ENCODE peak calls at places on chromosome 15, in seven cellular contexts. O is cardiac muscle cell, S is keratinocyte, G is A673, Q is transverse colon, A is left lung, R is colonic mucosa. U is an unnamed sample. For H3K36me3, the result is how much of the 10 kb centered on the place peaks cover.

GRCh38 chr15:69459063-69459462 is 6.4 kb downstream of the RPLP1 start:
- DNase-seq in S (no peak), O (no peak), A (no peak), Q (no peak), R (no peak), G (no peak), U (no peak)

GRCh38 chr15:98853161-98853560 is 154.4 kb downstream of the PGPEP1L start:
- DNase-seq in A (peak), G (peak), R (peak), S (no peak), Q (peak), O (peak), U (peak)

GRCh38 chr15:71219101-71219500 is 103.8 kb downstream of the THSD4 start:
- DNase-seq in O (no peak), G (no peak), R (no peak), Q (no peak), A (no peak), S (no peak), U (no peak)

GRCh38 chr15:88649753-88650551 is 11.1 kb downstream of the ISG20 start:
- DNase-seq in O (peak), G (no peak), S (no peak), R (peak), A (no peak), Q (no peak), U (no peak)

GRCh38 chr15:85116925-85117646 is 135.4 kb downstream of the PDE8A start:
- DNase-seq in Q (no peak), R (no peak), G (no peak), S (no peak), A (no peak), O (no peak), U (no peak)

GRCh38 chr15:45093622-45094357 is 20.2 kb downstream of the DUOX2 start:
- DNase-seq in Q (no peak), R (no peak), O (no peak), S (no peak), A (peak), G (no peak), U (no peak)

GRCh38 chr15:65631503-65631902 is 9.8 kb downstream of the SLC24A1 start:
- DNase-seq in S (no peak), Q (no peak), O (no peak), A (no peak), G (no peak), R (no peak), U (no peak)

GRCh38 chr15:89051875-89052274 is 36.4 kb upstream of the ABHD2 start:
- DNase-seq in G (peak), A (no peak), S (no peak), Q (no peak), R (no peak), O (peak), U (peak)

GRCh38 chr15:53811530-53811929 is 52.1 kb upstream of the WDR72 start:
- DNase-seq in S (no peak), G (peak), R (no peak), Q (no peak), A (no peak), O (no peak), U (no peak)

GRCh38 chr15:30922469-30923311 is 19.0 kb downstream of the FAN1 start:
- DNase-seq in S (no peak), Q (peak), A (no peak), R (peak), O (no peak), G (peak), U (peak)

GRCh38 chr15:27028836-27029482 is 58.0 kb downstream of the GABRG3 start:
- DNase-seq in R (no peak), A (no peak), O (no peak), S (no peak), Q (no peak), G (no peak), U (no peak)

GRCh38 chr15:28892789-28893610 is 7.2 kb downstream of the APBA2 start:
- DNase-seq in R (no peak), A (no peak), G (no peak), O (no peak), S (no peak), Q (no peak), U (peak)

GRCh38 chr15:26051771-26052685 is 188.9 kb upstream of the ATP10A start:
- DNase-seq in Q (peak), O (no peak), G (peak), A (no peak), R (peak), S (no peak), U (peak)

GRCh38 chr15:87731630-87732029 is 524.9 kb downstream of the NTRK3 start:
- DNase-seq in R (no peak), O (peak), S (no peak), Q (no peak), A (no peak), G (no peak), U (no peak)

GRCh38 chr15:75227663-75228280 is 26.1 kb downstream of the C15orf39 start:
- DNase-seq in Q (no peak), S (no peak), A (no peak), G (no peak), R (no peak), O (no peak), U (no peak)

GRCh38 chr15:74783072-74783807 is 1.4 kb downstream of the CSK start:
- DNase-seq in A (no peak), R (peak), Q (peak), O (no peak), G (peak), S (no peak), U (no peak)

GRCh38 chr15:33476076-33476475 is 165.3 kb downstream of the RYR3 start:
- DNase-seq in R (no peak), Q (no peak), O (no peak), G (no peak), A (no peak), S (no peak), U (no peak)

GRCh38 chr15:58483316-58483715 is 51.5 kb downstream of the LIPC start:
- DNase-seq in Q (no peak), S (no peak), A (no peak), R (no peak), G (no peak), O (no peak), U (no peak)

GRCh38 chr15:101451192-101451799 is 38.2 kb downstream of the PCSK6 start:
- DNase-seq in A (no peak), Q (no peak), G (no peak), S (no peak), R (no peak), O (peak), U (no peak)

GRCh38 chr15:101126618-101127502 is 125.0 kb downstream of the CHSY1 start:
- DNase-seq in G (peak), Q (no peak), A (peak), S (no peak), O (no peak), R (no peak), U (no peak)

GRCh38 chr15:78228356-78228996 is 5.9 kb downstream of the ACSBG1 start:
- DNase-seq in S (no peak), A (no peak), G (no peak), R (no peak), O (no peak), Q (no peak), U (no peak)

GRCh38 chr15:78233496-78233895 is 869 bp downstream of the ACSBG1 start:
- DNase-seq in G (no peak), R (no peak), A (no peak), O (no peak), Q (no peak), S (no peak), U (no peak)

GRCh38 chr15:78225783-78226541 is 8.4 kb downstream of the ACSBG1 start:
- DNase-seq in S (no peak), O (no peak), R (no peak), Q (no peak), G (no peak), A (no peak), U (no peak)

GRCh38 chr15:78232951-78233350 is 1.4 kb downstream of the ACSBG1 start:
- DNase-seq in S (no peak), R (no peak), A (no peak), G (no peak), O (no peak), Q (no peak), U (no peak)

GRCh38 chr15:78229431-78230406 is 4.6 kb downstream of the ACSBG1 start:
- DNase-seq in A (no peak), R (no peak), S (no peak), G (no peak), Q (no peak), O (no peak), U (no peak)
- TF ChIP-seq CTCF in A (no peak), R (no peak), S (no peak), G (no peak), Q (no peak), O (no peak), U (no peak)

DNA sequence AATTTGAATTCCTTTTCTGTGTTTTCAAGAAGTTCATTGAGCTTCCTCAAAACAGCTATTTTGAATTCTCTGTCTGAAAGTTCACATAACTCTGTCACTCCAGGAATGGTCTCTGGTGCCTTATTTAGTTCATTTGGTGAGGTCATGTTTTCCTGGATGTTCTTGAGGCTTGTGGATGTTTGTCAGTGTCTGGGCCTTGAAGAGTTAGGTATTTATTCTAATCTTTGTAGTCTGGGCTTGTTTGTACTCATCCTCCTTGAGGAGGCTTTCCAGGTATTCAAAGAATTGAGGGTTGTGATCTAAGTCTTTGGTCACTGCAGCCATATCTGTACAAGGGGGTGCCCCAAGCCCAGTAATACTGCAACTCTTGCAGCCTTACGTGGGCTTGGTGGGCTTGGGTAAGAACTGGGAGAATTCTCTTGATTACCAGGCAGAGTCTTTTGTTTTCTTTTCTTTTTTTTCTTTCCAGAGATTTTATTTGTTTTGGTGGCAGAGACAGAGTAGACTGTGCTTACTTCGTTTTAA is 19.3 kb upstream of the CCNDBP1 start:
- DNase-seq in Q (no peak), R (no peak), O (no peak), A (no peak), S (peak), G (no peak), U (no peak)
- H3K36me3 ChIP-seq in Q (half or more), R (under half), O (under half), A (under half), S (under half), G (under half), U (under half)

GRCh38 chr15:64216161-64216560 is 53.3 kb upstream of the PPIB start:
- DNase-seq in A (no peak), S (no peak), G (no peak), R (no peak), Q (no peak), O (no peak), U (no peak)
- TF ChIP-seq CTCF in A (no peak), S (no peak), G (no peak), R (no peak), Q (no peak), O (no peak), U (no peak)

GRCh38 chr15:56232058-56232457 is 11.6 kb downstream of the RFX7 start:
- DNase-seq in G (no peak), A (no peak), Q (no peak), O (no peak), S (no peak), R (no peak), U (no peak)
- H3K36me3 ChIP-seq in G (under half), A (under half), Q (under half), O (under half), S (under half), R (under half), U (under half)

U was measured in BJ.